ENCODE peak calls at places on chromosomes 3 and 15, in four cellular contexts. Q, L, V and J are unnamed samples.

GRCh38 chr3:116059421-116060096 is 385.7 kb downstream of the LSAMP start:
- DNase-seq in Q (no peak), L (peak), V (no peak), J (peak)

GRCh38 chr3:98329392-98330124 is 24.1 kb upstream of the OR5K4 start:
- DNase-seq in Q (peak), L (peak), V (no peak), J (no peak)

GRCh38 chr15:76829939-76830338 is 75.2 kb downstream of the SCAPER start:
- DNase-seq in Q (no peak), L (no peak), V (no peak), J (no peak)

GRCh38 chr3:177683619-177684018 is 486.3 kb upstream of the TBL1XR1 start:
- DNase-seq in Q (no peak), L (no peak), V (no peak), J (no peak)

GRCh38 chr15:99632521-99632920 is 66.7 kb downstream of the MEF2A start:
- DNase-seq in Q (no peak), L (no peak), V (no peak), J (no peak)

GRCh38 chr3:171028025-171028778 is 1.7 kb upstream of the SLC2A2 start:
- DNase-seq in Q (no peak), L (peak), V (peak), J (no peak)

GRCh38 chr3:46981932-46982471 is 2.5 kb downstream of the NBEAL2 start:
- DNase-seq in Q (no peak), L (peak), V (no peak), J (no peak)

GRCh38 chr15:43441316-43441715 is 51.6 kb downstream of the TP53BP1 start:
- DNase-seq in Q (peak), L (no peak), V (no peak), J (no peak)

GRCh38 chr3:193805448-193805847 is 212.4 kb downstream of the OPA1 start:
- DNase-seq in Q (no peak), L (no peak), V (no peak), J (no peak)

GRCh38 chr15:90561344-90562244 is 31.9 kb downstream of the CRTC3 start:
- DNase-seq in Q (no peak), L (no peak), V (no peak), J (no peak)

GRCh38 chr3:84547971-84548970 is 410.5 kb upstream of the CADM2 start:
- DNase-seq in Q (peak), L (peak), V (peak), J (no peak)

GRCh38 chr3:132660745-132661067 is 577 bp downstream of the UBA5 start:
- DNase-seq in Q (no peak), L (no peak), V (no peak), J (no peak)

GRCh38 chr3:101375586-101375985 is 55.2 kb upstream of the IMPG2 start:
- DNase-seq in Q (no peak), L (no peak), V (no peak), J (no peak)

GRCh38 chr3:14478943-14479550 is 61.1 kb downstream of the GRIP2 start:
- DNase-seq in Q (no peak), L (no peak), V (no peak), J (no peak)